ENCODE peak calls at places on chromosomes 5 and 9, in nine cellular contexts. Z is CD8-positive, alpha-beta T cell; K is A673; M is right atrium auricular region; Y is lower lobe of right lung; P is A549; Q is lung; V is PC-3; T is tibial artery. A is an unnamed sample.

GRCh38 chr9:12958279-12958678 is 183.5 kb downstream of the LURAP1L start:
- DNase-seq in Z (no peak), K (no peak), M (no peak), Y (no peak), P (no peak), Q (no peak), V (no peak), T (no peak), A (no peak)

GRCh38 chr9:72872718-72873117 is 80.1 kb downstream of the ALDH1A1 start:
- DNase-seq in Z (no peak), K (no peak), M (no peak), Y (no peak), P (no peak), Q (no peak), V (no peak), T (no peak), A (no peak)

GRCh38 chr9:81584099-81584498 is 105.2 kb downstream of the TLE1 start:
- DNase-seq in Z (no peak), K (no peak), M (no peak), Y (no peak), P (no peak), Q (no peak), V (no peak), T (no peak), A (no peak)

GRCh38 chr5:163533229-163533628 is 27.8 kb downstream of the MAT2B start:
- DNase-seq in Z (no peak), K (no peak), M (no peak), Y (no peak), P (no peak), Q (no peak), V (no peak), T (no peak), A (no peak)

GRCh38 chr9:70108181-70108580 is 64.5 kb downstream of the MAMDC2 start:
- DNase-seq in Z (no peak), K (no peak), M (no peak), Y (no peak), P (no peak), Q (no peak), V (no peak), T (no peak), A (no peak)

GRCh38 chr9:105114956-105115728 is 129.3 kb upstream of the SLC44A1 start:
- DNase-seq in Z (no peak), K (no peak), M (peak; percentile 66), Y (peak; percentile 72), P (no peak), Q (peak; percentile 51), V (peak; percentile 40), T (peak; percentile 76), A (peak; percentile 28)

GRCh38 chr5:177423671-177424070 is 2.8 kb upstream of the GRK6 start:
- DNase-seq in Z (no peak), K (no peak), M (no peak), Y (no peak), P (no peak), Q (no peak), V (no peak), T (no peak), A (no peak)

GRCh38 chr5:154409230-154409840 is 36.5 kb upstream of the SAP30L start:
- DNase-seq in Z (no peak), K (no peak), M (no peak), Y (no peak), P (no peak), Q (no peak), V (no peak), T (no peak), A (no peak)

GRCh38 chr5:171601266-171601881 is 181.9 kb downstream of the FGF18 start:
- DNase-seq in Z (no peak), K (no peak), M (no peak), Y (peak; percentile 66), P (no peak), Q (no peak), V (no peak), T (no peak), A (no peak)

GRCh38 chr9:108751301-108751824 is 104.4 kb downstream of the ACTL7B start:
- DNase-seq in Z (no peak), K (no peak), M (no peak), Y (no peak), P (no peak), Q (no peak), V (no peak), T (no peak), A (no peak)

GRCh38 chr9:120742951-120743416 is 28.7 kb upstream of the MEGF9 start:
- DNase-seq in Z (no peak), K (peak; percentile 74), M (peak; percentile 42), Y (no peak), P (peak; percentile 71), Q (no peak), V (peak; percentile 70), T (no peak), A (no peak)

GRCh38 chr9:134063088-134063875 is 4.5 kb downstream of the BRD3 start:
- DNase-seq in Z (no peak), K (no peak), M (no peak), Y (peak; percentile 47), P (no peak), Q (no peak), V (no peak), T (no peak), A (no peak)

GRCh38 chr5:59795141-59795540 is 98.4 kb downstream of the PDE4D start:
- DNase-seq in Z (no peak), K (no peak), M (no peak), Y (no peak), P (no peak), Q (no peak), V (no peak), T (no peak), A (no peak)

GRCh38 chr5:59800375-59800893 is 93.1 kb downstream of the PDE4D start:
- DNase-seq in Z (no peak), K (no peak), M (no peak), Y (no peak), P (no peak), Q (no peak), V (no peak), T (no peak), A (no peak)

GRCh38 chr5:59798862-59799667 is 94.5 kb downstream of the PDE4D start:
- DNase-seq in Z (no peak), K (peak; percentile 58), M (no peak), Y (no peak), P (no peak), Q (no peak), V (peak; percentile 83), T (no peak), A (no peak)

GRCh38 chr5:59799668-59800374 is 93.7 kb downstream of the PDE4D start:
- DNase-seq in Z (no peak), K (peak; percentile 73), M (no peak), Y (no peak), P (peak; percentile 29), Q (no peak), V (peak; percentile 72), T (no peak), A (peak; percentile 59)
- TF ChIP-seq CTCF in Z (peak; percentile 75), K (peak; percentile 76), M (peak; percentile 85), Y (peak; percentile 84), P (peak; percentile 91), Q (peak; percentile 66), V (peak; percentile 74), T (peak; percentile 71), A (peak; percentile 41)

GRCh38 chr5:146283344-146283761 is 55.3 kb upstream of the POU4F3 start:
- DNase-seq in Z (no peak), K (peak; percentile 18), M (no peak), Y (no peak), P (peak; percentile 38), Q (no peak), V (peak; percentile 97), T (no peak), A (peak; percentile 72)

DNA sequence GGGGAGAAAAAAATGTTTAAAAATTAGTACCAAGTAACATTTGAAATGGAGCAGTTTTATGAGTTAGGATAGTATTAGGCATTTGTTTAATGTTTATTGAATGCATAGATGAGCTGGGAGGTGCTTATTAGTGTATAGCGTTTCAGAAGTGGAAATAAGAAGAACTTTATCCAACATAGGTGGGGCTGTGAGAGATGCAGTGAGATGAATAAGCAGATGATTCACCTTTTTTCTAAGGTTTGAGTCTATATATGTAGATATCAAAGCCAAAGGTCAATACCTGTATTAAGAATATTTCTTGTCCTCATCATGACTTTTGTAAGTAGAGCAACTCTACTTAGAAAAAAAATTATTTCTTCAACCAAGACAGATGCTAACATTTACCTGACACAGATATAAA is 54.6 kb upstream of the POU4F3 start:
- DNase-seq in Z (no peak), K (no peak), M (no peak), Y (no peak), P (no peak), Q (no peak), V (peak; percentile 87), T (no peak), A (no peak)
- H3K4me3 ChIP-seq in Z (no peak overlapping the region), K (no peak overlapping the region), M (no peak overlapping the region), Y (no peak overlapping the region), P (no peak overlapping the region), Q (no peak overlapping the region), V (peak overlapping the region; percentile 47), T (no peak overlapping the region), A (no peak overlapping the region)

DNA sequence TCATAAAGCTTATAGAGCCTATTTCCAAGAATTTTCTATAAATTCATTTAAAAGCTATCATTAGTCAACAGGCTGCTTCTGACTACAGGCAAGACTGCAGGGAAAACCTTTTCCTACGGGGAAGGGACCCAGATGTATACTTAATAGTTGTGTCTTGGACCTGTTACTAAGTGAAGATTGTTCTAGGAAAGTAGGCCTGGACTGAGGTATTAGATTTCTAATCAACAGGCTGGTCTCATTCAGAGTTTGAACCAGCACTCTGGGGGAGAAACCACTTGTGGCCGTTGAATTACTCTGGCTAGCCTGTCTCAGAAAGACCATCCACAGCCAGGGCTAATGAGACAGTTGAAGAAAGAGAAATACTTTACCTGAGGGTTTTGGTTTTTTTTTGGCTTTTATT is 60.0 kb downstream of the IL6ST start:
- DNase-seq in Z (no peak), K (no peak), M (no peak), Y (no peak), P (no peak), Q (no peak), V (no peak), T (no peak), A (no peak)
- H3K27ac ChIP-seq in Z (no peak overlapping the region), K (no peak overlapping the region), M (no peak overlapping the region), Y (peak overlapping the region; percentile 61), P (peak overlapping the region; percentile 87), Q (no peak overlapping the region), V (no peak overlapping the region), T (no peak overlapping the region), A (no peak overlapping the region)

DNA sequence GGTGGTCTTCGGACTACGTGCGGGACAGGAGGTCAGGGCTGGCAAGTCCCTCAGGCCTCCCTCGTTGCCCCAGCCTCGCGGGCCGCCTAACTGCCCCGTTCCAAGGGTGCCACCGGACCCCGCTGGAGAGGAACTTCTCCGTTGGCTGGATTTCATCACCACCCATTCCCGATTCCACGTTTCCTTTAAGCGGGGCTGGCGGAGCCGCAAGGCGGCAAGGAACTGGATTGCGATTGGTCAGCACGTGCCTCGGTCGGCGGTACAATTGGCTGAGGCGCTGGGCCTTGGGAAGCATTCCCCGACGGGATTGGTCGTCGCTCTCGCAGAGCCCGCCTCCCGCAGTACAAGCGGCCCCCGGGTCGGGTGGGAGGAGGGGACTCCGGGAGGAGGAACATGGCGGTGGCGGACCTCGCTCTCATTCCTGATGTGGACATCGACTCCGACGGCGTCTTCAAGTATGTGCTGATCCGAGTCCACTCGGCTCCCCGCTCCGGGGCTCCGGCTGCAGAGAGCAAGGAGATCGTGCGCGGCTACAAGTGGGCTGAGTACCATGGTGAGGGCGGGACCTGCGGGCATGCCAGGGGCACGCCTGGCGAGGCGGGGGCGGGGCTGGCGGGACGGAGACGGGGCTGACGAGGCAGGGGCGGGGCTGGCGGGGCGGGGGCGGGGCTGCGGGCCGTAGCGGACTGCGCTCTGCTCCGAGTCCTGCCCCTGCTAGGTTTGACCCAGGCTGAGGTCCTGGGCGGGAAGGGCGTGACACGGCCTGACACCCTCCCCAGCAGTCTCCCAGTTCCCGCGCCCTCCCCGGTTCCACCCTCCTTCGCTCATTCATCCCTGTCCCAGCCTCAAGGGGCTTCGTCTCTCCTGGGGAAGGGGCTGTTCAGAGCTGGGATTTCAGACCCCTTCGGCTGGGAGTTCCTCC is at the start of gene PHPT1:
- DNase-seq in Z (peak; percentile 91), K (peak; percentile 100), M (peak; percentile 99), Y (peak; percentile 99), P (peak; percentile 99), Q (peak; percentile 98), V (peak; percentile 97), T (peak; percentile 99), A (peak; percentile 98)
- TF ChIP-seq CTCF in Z (no peak), K (no peak), M (no peak), Y (no peak), P (no peak), Q (no peak), V (no peak), T (no peak), A (no peak)

A was measured in brain microvascular endothelial cell.